ENCODE peak calls at places on chromosomes 3 and 15, in six cellular contexts. A, B, S, X, Y and U are unnamed samples.

GRCh38 chr3:106349191-106349881 is 480.5 kb upstream of the CBLB start:
- DNase-seq in A (no peak), B (peak), S (no peak), X (no peak), Y (peak), U (no peak)

GRCh38 chr15:96333194-96334016 is 2.9 kb downstream of the NR2F2 start:
- DNase-seq in A (peak), B (peak), S (peak), X (no peak), Y (peak), U (peak)

GRCh38 chr15:99955181-99955525 is 221.9 kb upstream of the LYSMD4 start:
- DNase-seq in A (no peak), B (peak), S (no peak), X (no peak), Y (no peak), U (no peak)

GRCh38 chr3:51559266-51559907 is 20.9 kb downstream of the RAD54L2 start:
- DNase-seq in A (peak), B (peak), S (no peak), X (no peak), Y (peak), U (peak)

GRCh38 chr3:77179762-77180161 is 139.9 kb downstream of the ROBO2 start:
- DNase-seq in A (no peak), B (no peak), S (peak), X (no peak), Y (no peak), U (no peak)

GRCh38 chr3:49025005-49025792 is 3.3 kb downstream of the NDUFAF3 start:
- DNase-seq in A (no peak), B (no peak), S (no peak), X (no peak), Y (no peak), U (peak)

GRCh38 chr3:37741644-37742043 is 120.0 kb upstream of the CTDSPL start:
- DNase-seq in A (peak), B (no peak), S (peak), X (peak), Y (no peak), U (peak)

GRCh38 chr15:68526784-68527183 is 52.0 kb upstream of the CORO2B start:
- DNase-seq in A (no peak), B (no peak), S (no peak), X (no peak), Y (no peak), U (no peak)

GRCh38 chr3:160445854-160446253 is 3.7 kb downstream of the TRIM59 start:
- DNase-seq in A (no peak), B (no peak), S (no peak), X (no peak), Y (no peak), U (no peak)

GRCh38 chr3:186439725-186440124 is 77.7 kb upstream of the DGKG start:
- DNase-seq in A (no peak), B (no peak), S (no peak), X (no peak), Y (no peak), U (no peak)

GRCh38 chr3:186440850-186441249 is 78.8 kb upstream of the DGKG start:
- DNase-seq in A (no peak), B (no peak), S (no peak), X (no peak), Y (no peak), U (no peak)

GRCh38 chr3:186444974-186445373 is 82.9 kb upstream of the DGKG start:
- DNase-seq in A (no peak), B (no peak), S (no peak), X (no peak), Y (no peak), U (no peak)

GRCh38 chr3:186444288-186444687 is 82.3 kb upstream of the DGKG start:
- DNase-seq in A (no peak), B (no peak), S (no peak), X (no peak), Y (no peak), U (no peak)

GRCh38 chr3:186442162-186442561 is 80.1 kb upstream of the DGKG start:
- DNase-seq in A (no peak), B (no peak), S (no peak), X (no peak), Y (no peak), U (no peak)
- H2AFZ ChIP-seq in A (no peak), B (no peak), S (no peak), X (no peak), Y (no peak), U (no peak)

DNA sequence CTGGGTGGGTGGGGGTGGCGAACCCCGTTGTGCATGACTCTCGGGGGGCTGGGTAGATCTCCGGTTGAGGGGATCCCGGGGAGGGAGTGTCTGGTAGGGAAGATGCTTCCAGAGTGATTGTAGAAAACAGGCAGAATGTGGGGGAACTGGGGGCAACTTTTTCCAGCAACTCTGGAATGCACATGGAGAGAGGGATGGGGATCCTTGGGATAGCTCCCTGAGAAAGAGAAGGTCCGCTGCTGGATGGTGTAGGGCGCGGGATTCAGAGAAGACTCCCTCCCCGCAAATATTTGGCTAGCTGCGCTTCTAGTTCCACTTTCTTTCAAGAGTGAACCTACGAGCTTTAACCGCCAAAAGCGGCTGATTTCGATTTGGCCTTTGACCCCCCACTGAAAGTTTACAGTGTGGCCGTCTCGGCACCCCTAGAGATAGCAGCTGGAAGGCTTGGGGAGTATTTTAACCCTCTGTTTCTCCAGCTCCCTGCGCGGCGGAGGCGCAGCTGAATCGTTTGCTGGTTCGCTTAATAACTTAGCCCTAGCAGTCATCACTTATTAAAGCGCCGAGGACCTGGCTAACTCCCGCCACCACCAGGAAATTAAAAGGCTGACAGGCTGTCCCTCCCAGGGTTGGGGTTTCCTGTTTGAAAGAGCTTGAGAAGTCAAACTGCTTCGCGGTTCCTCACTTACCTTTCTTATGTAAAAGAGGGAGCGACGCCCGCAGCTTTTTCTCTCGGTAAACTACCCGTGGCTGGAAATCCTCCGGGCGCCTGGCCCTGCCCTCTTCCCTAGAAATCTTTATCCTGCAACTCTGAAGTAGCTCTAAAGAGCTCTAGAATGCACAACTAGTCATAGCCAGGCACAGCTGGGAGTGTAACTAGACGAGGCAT is 1.2 kb downstream of the PHLDB2 start:
- DNase-seq in A (peak), B (peak), S (peak), X (peak), Y (peak), U (peak)
- TF ChIP-seq EZH2 in A (no peak), B (no peak), S (no peak), X (no peak), Y (no peak), U (no peak)

GRCh38 chr3:183182732-183183610 is 20.4 kb upstream of the LAMP3 start:
- DNase-seq in A (no peak), B (no peak), S (no peak), X (no peak), Y (no peak), U (no peak)
- H2AFZ ChIP-seq in A (no peak), B (no peak), S (no peak), X (no peak), Y (no peak), U (no peak)

GRCh38 chr15:98650871-98651481 is 2.6 kb downstream of the IGF1R start:
- DNase-seq in A (peak), B (peak), S (peak), X (no peak), Y (peak), U (peak)
- TF ChIP-seq EZH2 in A (no peak), B (no peak), S (no peak), X (no peak), Y (no peak), U (no peak)

GRCh38 chr3:142595141-142595540 is 1.1 kb upstream of the PLS1 start:
- DNase-seq in A (no peak), B (no peak), S (no peak), X (no peak), Y (no peak), U (no peak)
- H2AFZ ChIP-seq in A (peak), B (no peak), S (peak), X (peak), Y (no peak), U (no peak)

GRCh38 chr3:169659858-169660614 is 3.5 kb downstream of the MECOM start:
- DNase-seq in A (no peak), B (no peak), S (peak), X (no peak), Y (no peak), U (no peak)
- TF ChIP-seq EZH2 in A (no peak), B (no peak), S (no peak), X (no peak), Y (peak), U (no peak)